ENCODE peak calls at places on chromosomes 1 and 21, in nine cellular contexts. P is myocyte, U is M059J, W is nephron progenitor cell, K is HT1080, Z is GM19239, E is NCI-H187, C is A172, V is NCI-H460. H is an unnamed sample.

GRCh38 chr1:158951956-158952355 is 20.6 kb downstream of the PYHIN1 start:
- DNase-seq in E (no peak), P (no peak), C (peak), K (peak), W (no peak), U (no peak), Z (peak), V (no peak), H (no peak)

GRCh38 chr1:40032240-40032891 is 8.2 kb upstream of the CAP1 start:
- DNase-seq in K (peak), Z (peak), P (peak), E (no peak), V (no peak), U (peak), W (peak), C (peak), H (peak)

GRCh38 chr1:52904590-52905375 is 16.8 kb downstream of the ECHDC2 start:
- DNase-seq in Z (peak), K (no peak), P (peak), C (peak), U (peak), E (no peak), V (no peak), W (peak), H (no peak)

GRCh38 chr1:20528221-20528620 is 20.3 kb upstream of the MUL1 start:
- DNase-seq in K (no peak), P (no peak), Z (no peak), U (no peak), C (no peak), E (no peak), V (no peak), W (no peak), H (no peak)

GRCh38 chr1:48242126-48242736 is 19.7 kb downstream of the SLC5A9 start:
- DNase-seq in Z (no peak), K (no peak), V (no peak), P (no peak), W (no peak), C (no peak), E (no peak), U (no peak), H (no peak)

GRCh38 chr1:59444520-59444919 is 147.6 kb downstream of the FGGY start:
- DNase-seq in E (no peak), W (no peak), K (no peak), Z (no peak), C (no peak), U (no peak), V (no peak), P (no peak), H (no peak)

GRCh38 chr1:226181996-226182714 is 4.4 kb downstream of the ACBD3 start:
- DNase-seq in U (peak), E (no peak), K (peak), P (peak), W (peak), Z (no peak), V (peak), C (peak), H (peak)

GRCh38 chr21:22941779-22942178 is 1943.6 kb downstream of the NCAM2 start:
- DNase-seq in E (no peak), W (no peak), U (no peak), Z (no peak), K (no peak), V (no peak), P (no peak), C (no peak), H (no peak)

GRCh38 chr1:172185206-172185605 is 235.3 kb upstream of the C1orf105 start:
- DNase-seq in W (no peak), U (no peak), V (no peak), Z (no peak), C (no peak), P (no peak), E (no peak), K (no peak), H (peak)

GRCh38 chr1:150549496-150550221 is 451 bp downstream of the ADAMTSL4 start:
- DNase-seq in K (no peak), E (no peak), C (no peak), U (no peak), P (peak), V (no peak), W (peak), Z (no peak), H (peak)

GRCh38 chr21:18725653-18726052 is 322.1 kb upstream of the TMPRSS15 start:
- DNase-seq in E (no peak), P (no peak), C (peak), V (no peak), U (no peak), W (no peak), K (peak), Z (no peak), H (no peak)

GRCh38 chr1:33143698-33144097 is 38.1 kb downstream of the TRIM62 start:
- DNase-seq in W (no peak), Z (no peak), C (peak), P (no peak), U (peak), K (peak), E (no peak), V (no peak), H (peak)

GRCh38 chr1:188669715-188670114 is 1807.9 kb downstream of the BRINP3 start:
- DNase-seq in W (no peak), K (peak), C (peak), U (peak), Z (no peak), V (no peak), E (peak), P (no peak), H (peak)

GRCh38 chr1:60583696-60584095 is 498.7 kb upstream of the NFIA start:
- DNase-seq in Z (no peak), C (no peak), V (no peak), W (no peak), P (no peak), E (no peak), U (no peak), K (no peak), H (no peak)

GRCh38 chr1:158417586-158417985 is 8.5 kb downstream of the OR10K2 start:
- DNase-seq in Z (no peak), U (no peak), V (no peak), E (no peak), K (no peak), P (no peak), W (no peak), C (no peak), H (no peak)

GRCh38 chr1:72282271-72282656 is at the start of gene NEGR1:
- DNase-seq in K (peak), C (peak), P (peak), V (peak), U (peak), W (peak), Z (no peak), E (peak), H (peak)

GRCh38 chr1:31509124-31510072 is 66.9 kb upstream of the TINAGL1 start:
- DNase-seq in W (no peak), P (no peak), V (no peak), K (no peak), U (peak), E (no peak), Z (peak), C (no peak), H (no peak)

GRCh38 chr1:180229483-180230415 is at the start of gene LHX4:
- DNase-seq in Z (peak), V (peak), U (peak), K (peak), E (no peak), W (peak), C (peak), P (peak), H (no peak)

GRCh38 chr1:184061396-184062003 is 10.0 kb downstream of the TSEN15 start:
- DNase-seq in K (no peak), C (peak), E (no peak), Z (no peak), U (peak), V (no peak), P (no peak), W (no peak), H (peak)

GRCh38 chr1:100891380-100891779 is 3.3 kb downstream of the EXTL2 start:
- DNase-seq in V (no peak), E (no peak), C (no peak), K (no peak), Z (no peak), P (no peak), U (no peak), W (no peak), H (no peak)

GRCh38 chr1:225451840-225452515 is 24.1 kb upstream of the LBR start:
- DNase-seq in P (peak), U (no peak), K (no peak), E (no peak), V (no peak), W (no peak), C (no peak), Z (no peak), H (no peak)

GRCh38 chr1:236507022-236507700 is 16.6 kb upstream of the LGALS8 start:
- DNase-seq in K (no peak), V (no peak), C (peak), Z (no peak), P (no peak), E (no peak), W (no peak), U (peak), H (no peak)

GRCh38 chr21:45385549-45386050 is 19.4 kb upstream of the COL18A1 start:
- DNase-seq in W (no peak), V (no peak), E (no peak), U (no peak), K (no peak), P (no peak), Z (no peak), C (no peak), H (peak)

GRCh38 chr1:24321712-24322635 is 2.8 kb downstream of the GRHL3 start:
- DNase-seq in W (peak), C (peak), V (no peak), E (peak), P (peak), K (peak), U (peak), Z (peak), H (peak)

GRCh38 chr1:52424238-52424637 is 19.8 kb downstream of the PRPF38A start:
- DNase-seq in E (no peak), K (peak), W (no peak), Z (no peak), U (peak), C (no peak), P (no peak), V (no peak), H (no peak)

GRCh38 chr1:99657213-99658030 is 11.5 kb downstream of the PALMD start:
- DNase-seq in V (no peak), E (no peak), W (no peak), K (no peak), P (no peak), C (no peak), U (peak), Z (no peak), H (no peak)

GRCh38 chr1:231359113-231359512 is 21.0 kb downstream of the SPRTN start:
- DNase-seq in P (peak), C (peak), K (peak), E (no peak), W (no peak), V (no peak), U (peak), Z (no peak), H (peak)

GRCh38 chr1:185636848-185637247 is 97.3 kb upstream of the HMCN1 start:
- DNase-seq in V (no peak), K (no peak), E (no peak), P (no peak), C (no peak), Z (peak), W (no peak), U (no peak), H (no peak)

GRCh38 chr1:20483833-20484525 is 2.0 kb downstream of the CAMK2N1 start:
- DNase-seq in K (no peak), U (peak), C (no peak), W (peak), P (peak), Z (peak), V (no peak), E (no peak), H (peak)

GRCh38 chr21:27713159-27714109 is 746.5 kb upstream of the ADAMTS5 start:
- DNase-seq in E (no peak), C (no peak), Z (no peak), W (no peak), K (no peak), U (no peak), V (no peak), P (no peak), H (no peak)

GRCh38 chr21:30463713-30464112 is 16.5 kb downstream of the KRTAP19-1 start:
- DNase-seq in V (peak), K (peak), E (no peak), C (peak), W (no peak), Z (no peak), U (peak), P (no peak), H (peak)

GRCh38 chr1:198605880-198606458 is 32.9 kb upstream of the PTPRC start:
- DNase-seq in C (no peak), P (no peak), U (peak), W (no peak), K (no peak), V (no peak), E (no peak), Z (no peak), H (peak)

GRCh38 chr1:10759413-10760200 is 36.8 kb downstream of the CASZ1 start:
- DNase-seq in W (no peak), U (no peak), E (no peak), Z (no peak), K (no peak), C (no peak), V (no peak), P (no peak), H (no peak)

GRCh38 chr1:188270497-188270896 is 1441.7 kb downstream of the PLA2G4A start:
- DNase-seq in V (no peak), C (peak), K (no peak), Z (no peak), W (no peak), U (peak), E (no peak), P (no peak), H (no peak)